ENCODE peak calls at places on chromosomes 5 and 9, in eight cellular contexts. One of them, this sample, is unnamed.

GRCh38 chr5:115450741-115451140 is 93.8 kb downstream of the FEM1C start:
- DNase-seq in GM12891: no peak
- DNase-seq in ovary: no peak
- DNase-seq in IMR-90: peak
- DNase-seq in uterus: no peak
- DNase-seq in transverse colon: no peak
- DNase-seq in adrenal gland: no peak
- DNase-seq in H54: no peak
- DNase-seq in this sample: no peak

GRCh38 chr5:94855543-94855942 is 237.1 kb downstream of the SLF1 start:
- DNase-seq in GM12891: no peak
- DNase-seq in ovary: no peak
- DNase-seq in IMR-90: no peak
- DNase-seq in uterus: no peak
- DNase-seq in transverse colon: no peak
- DNase-seq in adrenal gland: no peak
- DNase-seq in H54: no peak
- DNase-seq in this sample: no peak

GRCh38 chr5:176447538-176447981 is 625 bp upstream of the FAF2 start:
- DNase-seq in GM12891: no peak
- DNase-seq in ovary: no peak
- DNase-seq in IMR-90: no peak
- DNase-seq in uterus: no peak
- DNase-seq in transverse colon: no peak
- DNase-seq in adrenal gland: peak
- DNase-seq in H54: no peak
- DNase-seq in this sample: no peak

GRCh38 chr5:38531518-38531917 is 24.9 kb downstream of the LIFR start:
- DNase-seq in GM12891: no peak
- DNase-seq in ovary: no peak
- DNase-seq in IMR-90: no peak
- DNase-seq in uterus: no peak
- DNase-seq in transverse colon: no peak
- DNase-seq in adrenal gland: no peak
- DNase-seq in H54: no peak
- DNase-seq in this sample: no peak

GRCh38 chr9:26245072-26245471 is 566.8 kb upstream of the TUSC1 start:
- DNase-seq in GM12891: no peak
- DNase-seq in ovary: no peak
- DNase-seq in IMR-90: peak
- DNase-seq in uterus: no peak
- DNase-seq in transverse colon: no peak
- DNase-seq in adrenal gland: no peak
- DNase-seq in H54: no peak
- DNase-seq in this sample: no peak

GRCh38 chr5:1413611-1414241 is 31.5 kb downstream of the SLC6A3 start:
- DNase-seq in GM12891: no peak
- DNase-seq in ovary: no peak
- DNase-seq in IMR-90: no peak
- DNase-seq in uterus: no peak
- DNase-seq in transverse colon: no peak
- DNase-seq in adrenal gland: no peak
- DNase-seq in H54: no peak
- DNase-seq in this sample: no peak

GRCh38 chr5:76990899-76991475 is 38.1 kb downstream of the CRHBP start:
- DNase-seq in GM12891: no peak
- DNase-seq in ovary: no peak
- DNase-seq in IMR-90: no peak
- DNase-seq in uterus: no peak
- DNase-seq in transverse colon: no peak
- DNase-seq in adrenal gland: no peak
- DNase-seq in H54: no peak
- DNase-seq in this sample: no peak

GRCh38 chr5:174292348-174292747 is 246.8 kb downstream of the NSG2 start:
- DNase-seq in GM12891: no peak
- DNase-seq in ovary: no peak
- DNase-seq in IMR-90: no peak
- DNase-seq in uterus: no peak
- DNase-seq in transverse colon: no peak
- DNase-seq in adrenal gland: no peak
- DNase-seq in H54: no peak
- DNase-seq in this sample: no peak

GRCh38 chr9:109779711-109780452 is at the start of gene PALM2AKAP2:
- DNase-seq in GM12891: peak
- DNase-seq in ovary: no peak
- DNase-seq in IMR-90: peak
- DNase-seq in uterus: peak
- DNase-seq in transverse colon: peak
- DNase-seq in adrenal gland: peak
- DNase-seq in H54: peak
- DNase-seq in this sample: peak

GRCh38 chr5:37002176-37002751 is 125.7 kb downstream of the NIPBL start:
- DNase-seq in GM12891: no peak
- DNase-seq in ovary: no peak
- DNase-seq in IMR-90: no peak
- DNase-seq in uterus: no peak
- DNase-seq in transverse colon: no peak
- DNase-seq in adrenal gland: no peak
- DNase-seq in H54: no peak
- DNase-seq in this sample: no peak

GRCh38 chr9:96169488-96169887 is 132.5 kb downstream of the HSD17B3 start:
- DNase-seq in GM12891: no peak
- DNase-seq in ovary: peak
- DNase-seq in IMR-90: peak
- DNase-seq in uterus: no peak
- DNase-seq in transverse colon: peak
- DNase-seq in adrenal gland: peak
- DNase-seq in H54: no peak
- DNase-seq in this sample: no peak

GRCh38 chr5:153900703-153901395 is 137.9 kb downstream of the FAM114A2 start:
- DNase-seq in GM12891: no peak
- DNase-seq in ovary: no peak
- DNase-seq in IMR-90: peak
- DNase-seq in uterus: no peak
- DNase-seq in transverse colon: no peak
- DNase-seq in adrenal gland: no peak
- DNase-seq in H54: no peak
- DNase-seq in this sample: no peak

GRCh38 chr9:99050292-99050911 is 54.5 kb upstream of the TGFBR1 start:
- DNase-seq in GM12891: no peak
- DNase-seq in ovary: no peak
- DNase-seq in IMR-90: peak
- DNase-seq in uterus: no peak
- DNase-seq in transverse colon: no peak
- DNase-seq in adrenal gland: peak
- DNase-seq in H54: peak
- DNase-seq in this sample: no peak

GRCh38 chr9:35287986-35288515 is 126.2 kb downstream of the UNC13B start:
- DNase-seq in GM12891: no peak
- DNase-seq in ovary: no peak
- DNase-seq in IMR-90: peak
- DNase-seq in uterus: no peak
- DNase-seq in transverse colon: no peak
- DNase-seq in adrenal gland: no peak
- DNase-seq in H54: no peak
- DNase-seq in this sample: no peak

GRCh38 chr5:40784027-40784653 is 14.0 kb downstream of the PRKAA1 start:
- DNase-seq in GM12891: no peak
- DNase-seq in ovary: no peak
- DNase-seq in IMR-90: no peak
- DNase-seq in uterus: no peak
- DNase-seq in transverse colon: peak
- DNase-seq in adrenal gland: no peak
- DNase-seq in H54: no peak
- DNase-seq in this sample: no peak

GRCh38 chr5:151414536-151414935 is 32.9 kb upstream of the SLC36A1 start:
- DNase-seq in GM12891: no peak
- DNase-seq in ovary: no peak
- DNase-seq in IMR-90: no peak
- DNase-seq in uterus: no peak
- DNase-seq in transverse colon: no peak
- DNase-seq in adrenal gland: no peak
- DNase-seq in H54: no peak
- DNase-seq in this sample: no peak

GRCh38 chr5:136023935-136024645 is 4.7 kb upstream of the TGFBI start:
- DNase-seq in GM12891: no peak
- DNase-seq in ovary: no peak
- DNase-seq in IMR-90: peak
- DNase-seq in uterus: no peak
- DNase-seq in transverse colon: no peak
- DNase-seq in adrenal gland: no peak
- DNase-seq in H54: no peak
- DNase-seq in this sample: no peak

GRCh38 chr5:73917433-73917832 is 291.4 kb downstream of the ARHGEF28 start:
- DNase-seq in GM12891: no peak
- DNase-seq in ovary: peak
- DNase-seq in IMR-90: no peak
- DNase-seq in uterus: no peak
- DNase-seq in transverse colon: no peak
- DNase-seq in adrenal gland: peak
- DNase-seq in H54: no peak
- DNase-seq in this sample: no peak

GRCh38 chr5:109452661-109453060 is 42.9 kb upstream of the PJA2 start:
- DNase-seq in GM12891: no peak
- DNase-seq in ovary: no peak
- DNase-seq in IMR-90: peak
- DNase-seq in uterus: no peak
- DNase-seq in transverse colon: no peak
- DNase-seq in adrenal gland: no peak
- DNase-seq in H54: no peak
- DNase-seq in this sample: no peak

GRCh38 chr9:77901771-77902170 is 129.8 kb downstream of the GNAQ start:
- DNase-seq in GM12891: no peak
- DNase-seq in ovary: no peak
- DNase-seq in IMR-90: no peak
- DNase-seq in uterus: no peak
- DNase-seq in transverse colon: no peak
- DNase-seq in adrenal gland: no peak
- DNase-seq in H54: no peak
- DNase-seq in this sample: no peak

GRCh38 chr5:177025139-177025538 is 2.6 kb downstream of the ZNF346 start:
- DNase-seq in GM12891: no peak
- DNase-seq in ovary: no peak
- DNase-seq in IMR-90: no peak
- DNase-seq in uterus: no peak
- DNase-seq in transverse colon: no peak
- DNase-seq in adrenal gland: no peak
- DNase-seq in H54: no peak
- DNase-seq in this sample: no peak

GRCh38 chr5:170633235-170634041 is 129.6 kb downstream of the KCNIP1 start:
- DNase-seq in GM12891: no peak
- DNase-seq in ovary: peak
- DNase-seq in IMR-90: peak
- DNase-seq in uterus: peak
- DNase-seq in transverse colon: peak
- DNase-seq in adrenal gland: peak
- DNase-seq in H54: peak
- DNase-seq in this sample: no peak

GRCh38 chr5:172451771-172452197 is 2.5 kb downstream of the SH3PXD2B start:
- DNase-seq in GM12891: no peak
- DNase-seq in ovary: no peak
- DNase-seq in IMR-90: peak
- DNase-seq in uterus: peak
- DNase-seq in transverse colon: peak
- DNase-seq in adrenal gland: peak
- DNase-seq in H54: peak
- DNase-seq in this sample: no peak

GRCh38 chr5:177303121-177303924 is at the start of the genes PRELID1 and RAB24:
- DNase-seq in GM12891: peak
- DNase-seq in ovary: peak
- DNase-seq in IMR-90: peak
- DNase-seq in uterus: peak
- DNase-seq in transverse colon: peak
- DNase-seq in adrenal gland: peak
- DNase-seq in H54: peak
- DNase-seq in this sample: peak

GRCh38 chr5:151079838-151080619 is 805 bp downstream of the TNIP1 start:
- DNase-seq in GM12891: no peak
- DNase-seq in ovary: no peak
- DNase-seq in IMR-90: peak
- DNase-seq in uterus: no peak
- DNase-seq in transverse colon: no peak
- DNase-seq in adrenal gland: no peak
- DNase-seq in H54: no peak
- DNase-seq in this sample: no peak

GRCh38 chr5:180831139-180832080 is 28.8 kb upstream of the MGAT1 start:
- DNase-seq in GM12891: peak
- DNase-seq in ovary: peak
- DNase-seq in IMR-90: peak
- DNase-seq in uterus: peak
- DNase-seq in transverse colon: peak
- DNase-seq in adrenal gland: peak
- DNase-seq in H54: peak
- DNase-seq in this sample: peak
- TF ChIP-seq POLR2A in GM12891: peak
- TF ChIP-seq POLR2A in ovary: peak
- TF ChIP-seq POLR2A in IMR-90: no peak
- TF ChIP-seq POLR2A in uterus: peak
- TF ChIP-seq POLR2A in transverse colon: peak
- TF ChIP-seq POLR2A in adrenal gland: peak
- TF ChIP-seq POLR2A in H54: peak
- TF ChIP-seq POLR2A in this sample: peak

DNA sequence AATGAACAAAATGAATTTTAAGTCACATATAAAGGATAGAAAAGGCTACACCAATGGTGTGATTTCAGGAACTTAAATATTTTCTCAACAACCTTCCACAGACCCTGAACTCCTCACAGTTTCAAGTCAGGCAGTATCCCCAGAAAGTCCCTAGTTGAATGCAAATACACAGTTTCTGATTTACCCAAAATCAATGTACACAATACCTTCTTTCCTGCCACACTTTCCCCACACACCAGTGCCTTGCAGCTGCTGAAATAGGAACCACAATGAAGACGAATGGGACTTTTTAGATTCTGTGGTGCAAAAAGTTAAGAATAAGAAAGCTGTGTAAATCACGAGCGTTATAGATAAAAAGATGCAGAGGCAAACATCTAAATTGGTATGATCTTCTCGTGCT is 552.4 kb upstream of the MEF2C start:
- DNase-seq in GM12891: no peak
- DNase-seq in ovary: no peak
- DNase-seq in IMR-90: no peak
- DNase-seq in uterus: no peak
- DNase-seq in transverse colon: no peak
- DNase-seq in adrenal gland: no peak
- DNase-seq in H54: no peak
- DNase-seq in this sample: no peak
- TF ChIP-seq POLR2A in GM12891: peak
- TF ChIP-seq POLR2A in ovary: no peak
- TF ChIP-seq POLR2A in IMR-90: no peak
- TF ChIP-seq POLR2A in uterus: no peak
- TF ChIP-seq POLR2A in transverse colon: no peak
- TF ChIP-seq POLR2A in adrenal gland: no peak
- TF ChIP-seq POLR2A in H54: no peak
- TF ChIP-seq POLR2A in this sample: peak

GRCh38 chr5:128949847-128950546 is 15.3 kb upstream of the SLC27A6 start:
- DNase-seq in GM12891: no peak
- DNase-seq in ovary: no peak
- DNase-seq in IMR-90: no peak
- DNase-seq in uterus: no peak
- DNase-seq in transverse colon: no peak
- DNase-seq in adrenal gland: no peak
- DNase-seq in H54: no peak
- DNase-seq in this sample: no peak
- TF ChIP-seq POLR2A in GM12891: no peak
- TF ChIP-seq POLR2A in ovary: no peak
- TF ChIP-seq POLR2A in IMR-90: no peak
- TF ChIP-seq POLR2A in uterus: no peak
- TF ChIP-seq POLR2A in transverse colon: no peak
- TF ChIP-seq POLR2A in adrenal gland: no peak
- TF ChIP-seq POLR2A in H54: no peak
- TF ChIP-seq POLR2A in this sample: no peak

GRCh38 chr5:16864566-16864965 is 71.5 kb downstream of the MYO10 start:
- DNase-seq in GM12891: no peak
- DNase-seq in ovary: no peak
- DNase-seq in IMR-90: no peak
- DNase-seq in uterus: no peak
- DNase-seq in transverse colon: no peak
- DNase-seq in adrenal gland: no peak
- DNase-seq in H54: no peak
- DNase-seq in this sample: no peak
- TF ChIP-seq POLR2A in GM12891: no peak
- TF ChIP-seq POLR2A in ovary: no peak
- TF ChIP-seq POLR2A in IMR-90: no peak
- TF ChIP-seq POLR2A in uterus: no peak
- TF ChIP-seq POLR2A in transverse colon: no peak
- TF ChIP-seq POLR2A in adrenal gland: no peak
- TF ChIP-seq POLR2A in H54: no peak
- TF ChIP-seq POLR2A in this sample: no peak

This sample was measured in GM12892.